ENCODE peak calls at places on chromosome 4, in six cellular contexts. One of them, this sample, is unnamed.
A peak's percentile ranks its signal among the peaks of the same experiment; 100 is the strongest.

GRCh38 chr4:61543976-61544375 is 343.9 kb downstream of the ADGRL3 start:
- DNase-seq in foreskin keratinocyte: peak; percentile 65
- DNase-seq in hepatocyte: no peak
- DNase-seq in upper lobe of right lung: no peak
- DNase-seq in stomach: no peak
- DNase-seq in kidney epithelial cell: no peak
- DNase-seq in this sample: no peak

GRCh38 chr4:24974252-24974580 is 56.5 kb downstream of the LGI2 start:
- DNase-seq in kidney epithelial cell: no peak
- DNase-seq in hepatocyte: no peak
- DNase-seq in upper lobe of right lung: no peak
- DNase-seq in foreskin keratinocyte: no peak
- DNase-seq in stomach: no peak
- DNase-seq in this sample: no peak

GRCh38 chr4:182917182-182918043 is at the start of gene DCTD:
- DNase-seq in upper lobe of right lung: peak; percentile 94
- DNase-seq in hepatocyte: peak; percentile 91
- DNase-seq in stomach: peak; percentile 82
- DNase-seq in kidney epithelial cell: no peak
- DNase-seq in foreskin keratinocyte: peak; percentile 28
- DNase-seq in this sample: peak; percentile 76

GRCh38 chr4:71270901-71271300 is 67.9 kb upstream of the SLC4A4 start:
- DNase-seq in kidney epithelial cell: no peak
- DNase-seq in hepatocyte: peak; percentile 46
- DNase-seq in foreskin keratinocyte: peak; percentile 28
- DNase-seq in stomach: peak; percentile 33
- DNase-seq in upper lobe of right lung: no peak
- DNase-seq in this sample: no peak

GRCh38 chr4:6926081-6926480 is 16.5 kb downstream of the TBC1D14 start:
- DNase-seq in kidney epithelial cell: no peak
- DNase-seq in stomach: no peak
- DNase-seq in upper lobe of right lung: no peak
- DNase-seq in foreskin keratinocyte: no peak
- DNase-seq in hepatocyte: no peak
- DNase-seq in this sample: no peak

GRCh38 chr4:78669453-78669852 is 106.7 kb upstream of the BMP2K start:
- DNase-seq in kidney epithelial cell: no peak
- DNase-seq in stomach: no peak
- DNase-seq in upper lobe of right lung: no peak
- DNase-seq in hepatocyte: no peak
- DNase-seq in foreskin keratinocyte: no peak
- DNase-seq in this sample: no peak

GRCh38 chr4:107018336-107018735 is 17.8 kb downstream of the DKK2 start:
- DNase-seq in foreskin keratinocyte: no peak
- DNase-seq in upper lobe of right lung: no peak
- DNase-seq in kidney epithelial cell: no peak
- DNase-seq in stomach: no peak
- DNase-seq in hepatocyte: no peak
- DNase-seq in this sample: no peak

GRCh38 chr4:128289523-128290158 is 2.0 kb upstream of the PGRMC2 start:
- DNase-seq in foreskin keratinocyte: no peak
- DNase-seq in stomach: no peak
- DNase-seq in kidney epithelial cell: no peak
- DNase-seq in upper lobe of right lung: no peak
- DNase-seq in hepatocyte: no peak
- DNase-seq in this sample: no peak

GRCh38 chr4:93317046-93317445 is 511.5 kb upstream of the ATOH1 start:
- DNase-seq in stomach: no peak
- DNase-seq in upper lobe of right lung: no peak
- DNase-seq in foreskin keratinocyte: peak; percentile 25
- DNase-seq in kidney epithelial cell: no peak
- DNase-seq in hepatocyte: no peak
- DNase-seq in this sample: no peak

GRCh38 chr4:10192331-10192730 is 75.7 kb upstream of the WDR1 start:
- DNase-seq in hepatocyte: no peak
- DNase-seq in foreskin keratinocyte: peak; percentile 39
- DNase-seq in kidney epithelial cell: no peak
- DNase-seq in stomach: no peak
- DNase-seq in upper lobe of right lung: no peak
- DNase-seq in this sample: no peak

GRCh38 chr4:152734015-152734698 is 45.4 kb downstream of the TIGD4 start:
- DNase-seq in kidney epithelial cell: no peak
- DNase-seq in upper lobe of right lung: no peak
- DNase-seq in stomach: no peak
- DNase-seq in foreskin keratinocyte: no peak
- DNase-seq in hepatocyte: no peak
- DNase-seq in this sample: no peak

GRCh38 chr4:85964298-85964697 is 395.6 kb downstream of the MAPK10 start:
- DNase-seq in upper lobe of right lung: no peak
- DNase-seq in kidney epithelial cell: no peak
- DNase-seq in stomach: no peak
- DNase-seq in hepatocyte: no peak
- DNase-seq in foreskin keratinocyte: no peak
- DNase-seq in this sample: no peak
- TF ChIP-seq CTCF in upper lobe of right lung: no peak
- TF ChIP-seq CTCF in kidney epithelial cell: peak; percentile 32
- TF ChIP-seq CTCF in stomach: peak; percentile 29
- TF ChIP-seq CTCF in hepatocyte: peak; percentile 17
- TF ChIP-seq CTCF in foreskin keratinocyte: peak; percentile 20
- TF ChIP-seq CTCF in this sample: no peak

GRCh38 chr4:165096776-165097175 is 15.9 kb downstream of the TMEM192 start:
- DNase-seq in kidney epithelial cell: no peak
- DNase-seq in hepatocyte: peak; percentile 48
- DNase-seq in foreskin keratinocyte: no peak
- DNase-seq in stomach: no peak
- DNase-seq in upper lobe of right lung: no peak
- DNase-seq in this sample: no peak
- TF ChIP-seq CTCF in kidney epithelial cell: peak; percentile 53
- TF ChIP-seq CTCF in hepatocyte: peak; percentile 78
- TF ChIP-seq CTCF in foreskin keratinocyte: peak; percentile 61
- TF ChIP-seq CTCF in stomach: peak; percentile 23
- TF ChIP-seq CTCF in upper lobe of right lung: peak; percentile 45
- TF ChIP-seq CTCF in this sample: peak; percentile 51

GRCh38 chr4:140300271-140300970 is 73.0 kb upstream of the SCOC start:
- DNase-seq in foreskin keratinocyte: peak; percentile 85
- DNase-seq in stomach: no peak
- DNase-seq in upper lobe of right lung: no peak
- DNase-seq in hepatocyte: peak; percentile 45
- DNase-seq in kidney epithelial cell: peak; percentile 63
- DNase-seq in this sample: no peak

GRCh38 chr4:140302151-140302859 is 71.1 kb upstream of the SCOC start:
- DNase-seq in foreskin keratinocyte: no peak
- DNase-seq in kidney epithelial cell: no peak
- DNase-seq in stomach: no peak
- DNase-seq in upper lobe of right lung: no peak
- DNase-seq in hepatocyte: no peak
- DNase-seq in this sample: no peak

GRCh38 chr4:140308366-140309123 is 64.9 kb upstream of the SCOC start:
- DNase-seq in hepatocyte: peak; percentile 52
- DNase-seq in foreskin keratinocyte: peak; percentile 92
- DNase-seq in upper lobe of right lung: no peak
- DNase-seq in kidney epithelial cell: no peak
- DNase-seq in stomach: no peak
- DNase-seq in this sample: no peak

GRCh38 chr4:140309124-140309870 is 64.1 kb upstream of the SCOC start:
- DNase-seq in kidney epithelial cell: no peak
- DNase-seq in foreskin keratinocyte: peak; percentile 44
- DNase-seq in stomach: no peak
- DNase-seq in hepatocyte: no peak
- DNase-seq in upper lobe of right lung: no peak
- DNase-seq in this sample: no peak

GRCh38 chr4:140305053-140305452 is 68.4 kb upstream of the SCOC start:
- DNase-seq in hepatocyte: peak; percentile 14
- DNase-seq in foreskin keratinocyte: no peak
- DNase-seq in upper lobe of right lung: no peak
- DNase-seq in stomach: no peak
- DNase-seq in kidney epithelial cell: no peak
- DNase-seq in this sample: no peak
- TF ChIP-seq CTCF in hepatocyte: no peak
- TF ChIP-seq CTCF in foreskin keratinocyte: no peak
- TF ChIP-seq CTCF in upper lobe of right lung: no peak
- TF ChIP-seq CTCF in stomach: no peak
- TF ChIP-seq CTCF in kidney epithelial cell: no peak
- TF ChIP-seq CTCF in this sample: no peak

DNA sequence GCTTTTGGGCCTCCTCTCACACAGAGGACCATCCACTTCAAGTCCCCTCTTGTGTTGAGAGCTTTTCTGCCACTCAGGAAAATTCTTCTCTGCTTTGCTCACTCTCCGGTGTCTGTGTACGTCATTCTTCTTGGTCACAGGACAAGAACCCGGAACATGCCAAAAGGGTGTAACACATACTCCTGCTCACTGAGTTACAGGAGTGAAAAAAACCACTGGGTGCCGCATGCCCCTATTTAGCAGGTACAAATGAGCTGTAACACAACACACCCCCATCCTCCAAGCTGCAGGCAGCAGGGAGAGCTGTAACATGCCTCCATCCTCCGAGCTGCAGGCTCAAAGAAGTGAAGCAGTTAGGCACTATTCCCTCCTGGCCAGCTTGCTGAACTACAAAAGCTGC is 13.0 kb upstream of the CXCL2 start:
- DNase-seq in kidney epithelial cell: no peak
- DNase-seq in hepatocyte: no peak
- DNase-seq in upper lobe of right lung: peak; percentile 67
- DNase-seq in foreskin keratinocyte: peak; percentile 100
- DNase-seq in stomach: no peak
- DNase-seq in this sample: no peak
- TF ChIP-seq CTCF in kidney epithelial cell: no peak
- TF ChIP-seq CTCF in hepatocyte: no peak
- TF ChIP-seq CTCF in upper lobe of right lung: no peak
- TF ChIP-seq CTCF in foreskin keratinocyte: peak; percentile 52
- TF ChIP-seq CTCF in stomach: no peak
- TF ChIP-seq CTCF in this sample: no peak

GRCh38 chr4:11426003-11426402 is 2.7 kb downstream of the HS3ST1 start:
- DNase-seq in kidney epithelial cell: no peak
- DNase-seq in hepatocyte: no peak
- DNase-seq in stomach: no peak
- DNase-seq in upper lobe of right lung: no peak
- DNase-seq in foreskin keratinocyte: no peak
- DNase-seq in this sample: no peak

GRCh38 chr4:11426716-11427115 is 2.0 kb downstream of the HS3ST1 start:
- DNase-seq in stomach: no peak
- DNase-seq in kidney epithelial cell: no peak
- DNase-seq in upper lobe of right lung: no peak
- DNase-seq in foreskin keratinocyte: no peak
- DNase-seq in hepatocyte: no peak
- DNase-seq in this sample: no peak

GRCh38 chr4:11424896-11425295 is 3.8 kb downstream of the HS3ST1 start:
- DNase-seq in stomach: no peak
- DNase-seq in kidney epithelial cell: no peak
- DNase-seq in foreskin keratinocyte: no peak
- DNase-seq in upper lobe of right lung: no peak
- DNase-seq in hepatocyte: no peak
- DNase-seq in this sample: no peak

GRCh38 chr4:11423465-11423864 is 5.2 kb downstream of the HS3ST1 start:
- DNase-seq in upper lobe of right lung: no peak
- DNase-seq in kidney epithelial cell: no peak
- DNase-seq in stomach: no peak
- DNase-seq in hepatocyte: no peak
- DNase-seq in foreskin keratinocyte: no peak
- DNase-seq in this sample: no peak

GRCh38 chr4:11424000-11424399 is 4.7 kb downstream of the HS3ST1 start:
- DNase-seq in foreskin keratinocyte: peak; percentile 57
- DNase-seq in stomach: no peak
- DNase-seq in upper lobe of right lung: no peak
- DNase-seq in hepatocyte: peak; percentile 67
- DNase-seq in kidney epithelial cell: no peak
- DNase-seq in this sample: no peak
- TF ChIP-seq CTCF in foreskin keratinocyte: peak; percentile 74
- TF ChIP-seq CTCF in stomach: peak; percentile 9
- TF ChIP-seq CTCF in upper lobe of right lung: peak; percentile 31
- TF ChIP-seq CTCF in hepatocyte: peak; percentile 58
- TF ChIP-seq CTCF in kidney epithelial cell: peak; percentile 45
- TF ChIP-seq CTCF in this sample: peak; percentile 45